ENCODE peak calls at places on chromosomes 13 and 19, in six cellular contexts. I is A673; U is aorta; S is mesenchymal stem cell; R is CD8-positive, alpha-beta memory T cell; P is Panc1. Z is an unnamed sample.

GRCh38 chr19:18502633-18503294 is 19.1 kb downstream of the ELL start:
- DNase-seq in I (no peak), U (no peak), S (no peak), R (no peak), P (no peak), Z (no peak)

GRCh38 chr19:49436381-49437017 is 4.8 kb downstream of the SLC17A7 start:
- DNase-seq in I (no peak), U (no peak), S (no peak), R (peak; percentile 54), P (no peak), Z (peak; percentile 81)

GRCh38 chr19:51761696-51762095 is 716 bp downstream of the FPR2 start:
- DNase-seq in I (no peak), U (no peak), S (no peak), R (no peak), P (no peak), Z (no peak)

GRCh38 chr19:21947775-21948174 is 63.0 kb downstream of the ZNF208 start:
- DNase-seq in I (peak; percentile 1), U (no peak), S (no peak), R (no peak), P (no peak), Z (no peak)

GRCh38 chr19:15195381-15195964 is 5.3 kb downstream of the NOTCH3 start:
- DNase-seq in I (peak; percentile 66), U (peak; percentile 95), S (peak; percentile 76), R (no peak), P (no peak), Z (peak; percentile 64)

GRCh38 chr13:112251930-112252585 is 124.1 kb upstream of the SPACA7 start:
- DNase-seq in I (no peak), U (no peak), S (no peak), R (no peak), P (no peak), Z (no peak)

GRCh38 chr13:74868044-74868443 is 613.9 kb downstream of the TBC1D4 start:
- DNase-seq in I (no peak), U (no peak), S (no peak), R (no peak), P (no peak), Z (no peak)

GRCh38 chr13:49641810-49642291 is 13.5 kb downstream of the ARL11 start:
- DNase-seq in I (no peak), U (no peak), S (peak; percentile 70), R (no peak), P (no peak), Z (no peak)

GRCh38 chr19:51096473-51097165 is 11.6 kb downstream of the CTU1 start:
- DNase-seq in I (peak; percentile 17), U (peak; percentile 65), S (no peak), R (no peak), P (no peak), Z (no peak)

GRCh38 chr19:6249296-6249695 is 30.5 kb downstream of the MLLT1 start:
- DNase-seq in I (no peak), U (peak; percentile 59), S (peak; percentile 13), R (no peak), P (no peak), Z (no peak)

GRCh38 chr19:6248856-6249255 is 30.9 kb downstream of the MLLT1 start:
- DNase-seq in I (no peak), U (no peak), S (no peak), R (no peak), P (no peak), Z (no peak)

GRCh38 chr19:6246174-6247006 is 33.4 kb downstream of the MLLT1 start:
- DNase-seq in I (no peak), U (peak; percentile 17), S (no peak), R (no peak), P (no peak), Z (no peak)

GRCh38 chr19:6248341-6248740 is 31.4 kb downstream of the MLLT1 start:
- DNase-seq in I (no peak), U (no peak), S (no peak), R (no peak), P (no peak), Z (no peak)

DNA sequence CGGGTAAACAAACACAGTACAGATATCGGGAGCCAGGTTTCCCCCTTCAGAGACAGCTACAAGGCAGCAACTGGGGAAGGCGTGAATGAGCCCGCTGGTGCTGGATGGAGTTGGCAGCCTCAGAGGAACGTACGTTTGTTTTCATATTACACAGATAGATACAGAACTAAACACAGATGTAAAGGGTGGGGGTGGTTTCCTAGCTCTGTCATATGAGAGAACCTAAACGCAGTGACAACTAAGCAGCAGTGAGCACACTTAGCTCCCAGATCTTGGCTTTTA is 32.8 kb downstream of the MLLT1 start:
- DNase-seq in I (no peak), U (peak; percentile 28), S (no peak), R (no peak), P (no peak), Z (no peak)
- H3K4me1 ChIP-seq in I (no peaks in the 10 kb centered on the region), U (no peaks in the 10 kb centered on the region), S (peaks cover 4% of the 10 kb centered on the region), R (peaks cover 21% of the 10 kb centered on the region), P (no peaks in the 10 kb centered on the region), Z (peaks cover 16% of the 10 kb centered on the region)

GRCh38 chr13:27257648-27258253 is 6.4 kb downstream of the RPL21 start:
- DNase-seq in I (no peak), U (no peak), S (no peak), R (no peak), P (no peak), Z (no peak)
- H3K4me1 ChIP-seq in I (no peaks in the 10 kb centered on the region), U (no peaks in the 10 kb centered on the region), S (peaks cover 4% of the 10 kb centered on the region), R (peaks cover 45% of the 10 kb centered on the region), P (peaks cover 66% of the 10 kb centered on the region), Z (peaks cover under 1% of the 10 kb centered on the region)

DNA sequence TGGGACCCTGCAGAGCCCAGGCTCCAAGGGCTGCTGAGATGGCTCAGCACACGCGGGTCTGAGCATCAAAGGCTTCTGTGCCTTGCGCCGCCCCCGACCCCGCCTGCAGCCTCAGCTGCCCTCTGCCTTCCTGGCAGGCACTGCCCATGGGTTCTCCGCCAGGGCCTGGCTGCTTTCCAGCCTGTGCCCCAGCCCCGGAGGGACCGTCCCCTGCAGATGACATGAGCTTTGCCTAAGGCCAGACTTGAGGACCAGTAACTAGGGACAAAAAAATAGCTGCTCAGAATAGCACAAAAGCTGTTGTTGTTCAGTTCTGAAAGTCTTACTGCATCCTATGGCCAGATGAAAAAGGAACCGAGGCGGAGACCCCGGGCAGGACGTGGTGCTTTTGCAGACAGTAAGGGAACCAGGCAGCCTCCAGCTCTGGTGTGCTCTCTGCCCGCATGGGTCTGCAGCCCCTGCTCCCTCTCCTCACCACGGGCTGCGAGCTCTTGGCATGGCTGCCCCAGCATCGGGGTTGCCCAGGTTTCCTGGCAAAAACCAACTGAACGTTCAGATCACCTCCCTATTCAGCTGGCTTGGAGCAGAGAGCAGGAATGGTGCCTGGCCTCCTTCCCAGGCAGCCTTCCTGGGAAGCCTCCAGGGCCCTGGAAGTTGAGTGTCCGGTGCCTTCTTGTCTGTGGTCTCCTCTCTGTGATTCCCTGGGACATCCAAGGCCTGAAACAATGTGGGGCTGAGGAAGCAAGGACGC is 12.5 kb upstream of the CFAP97D2 start:
- DNase-seq in I (no peak), U (peak; percentile 85), S (no peak), R (no peak), P (no peak), Z (no peak)
- H3K4me1 ChIP-seq in I (peaks cover 6% of the 10 kb centered on the region), U (no peaks in the 10 kb centered on the region), S (no peaks in the 10 kb centered on the region), R (peaks cover 66% of the 10 kb centered on the region), P (no peaks in the 10 kb centered on the region), Z (peaks cover 5% of the 10 kb centered on the region)

DNA sequence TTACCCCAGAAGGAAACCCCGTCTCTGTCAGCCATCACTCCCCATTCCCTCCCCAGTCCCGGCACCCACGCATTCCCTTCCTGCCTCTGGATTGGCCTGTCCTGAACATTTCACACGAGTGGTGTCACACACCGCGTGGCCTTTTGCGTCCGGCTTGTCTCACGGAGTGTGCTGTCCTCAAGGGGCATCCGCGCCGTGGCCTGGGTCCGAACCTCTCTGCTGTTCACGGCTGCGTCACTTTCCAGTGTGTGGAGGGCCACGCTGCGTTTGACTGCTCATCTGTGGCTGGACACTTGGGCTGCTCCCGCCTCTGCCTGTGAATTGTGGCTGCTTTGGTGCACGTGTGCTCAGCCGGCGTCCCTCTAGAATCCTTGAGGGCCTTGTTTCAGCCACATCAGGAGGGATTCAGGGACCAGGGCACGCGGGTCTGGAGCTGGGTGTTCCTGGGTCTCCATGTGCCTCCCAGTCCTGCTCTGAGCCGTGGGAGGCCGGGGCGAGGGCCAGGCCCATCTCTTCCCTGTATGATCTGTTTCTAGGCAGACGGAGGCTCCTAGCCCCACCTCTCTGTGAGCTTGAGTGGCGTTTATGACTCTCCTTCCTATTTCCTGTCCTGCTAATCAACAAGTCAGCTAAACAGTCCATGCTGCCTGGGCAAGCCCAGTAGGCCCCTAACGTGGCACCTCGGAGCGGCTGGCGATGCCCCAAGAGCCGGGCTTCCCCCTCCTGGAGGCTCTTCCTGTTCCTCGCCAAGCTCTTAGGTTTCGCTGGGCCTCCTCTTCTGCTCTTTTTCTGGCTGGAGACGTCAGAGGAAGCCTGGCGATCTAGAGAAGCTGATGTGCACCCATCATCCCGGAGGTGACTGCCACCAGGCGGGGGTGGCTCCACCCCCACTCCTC is 8.1 kb downstream of the STK11 start:
- DNase-seq in I (peak; percentile 92), U (peak; percentile 91), S (peak; percentile 90), R (peak; percentile 50), P (no peak), Z (peak; percentile 47)
- H3K4me1 ChIP-seq in I (peaks cover 49% of the 10 kb centered on the region), U (no peaks in the 10 kb centered on the region), S (peaks cover 63% of the 10 kb centered on the region), R (peaks cover 37% of the 10 kb centered on the region), P (peaks cover 59% of the 10 kb centered on the region), Z (peaks cover 22% of the 10 kb centered on the region)

DNA sequence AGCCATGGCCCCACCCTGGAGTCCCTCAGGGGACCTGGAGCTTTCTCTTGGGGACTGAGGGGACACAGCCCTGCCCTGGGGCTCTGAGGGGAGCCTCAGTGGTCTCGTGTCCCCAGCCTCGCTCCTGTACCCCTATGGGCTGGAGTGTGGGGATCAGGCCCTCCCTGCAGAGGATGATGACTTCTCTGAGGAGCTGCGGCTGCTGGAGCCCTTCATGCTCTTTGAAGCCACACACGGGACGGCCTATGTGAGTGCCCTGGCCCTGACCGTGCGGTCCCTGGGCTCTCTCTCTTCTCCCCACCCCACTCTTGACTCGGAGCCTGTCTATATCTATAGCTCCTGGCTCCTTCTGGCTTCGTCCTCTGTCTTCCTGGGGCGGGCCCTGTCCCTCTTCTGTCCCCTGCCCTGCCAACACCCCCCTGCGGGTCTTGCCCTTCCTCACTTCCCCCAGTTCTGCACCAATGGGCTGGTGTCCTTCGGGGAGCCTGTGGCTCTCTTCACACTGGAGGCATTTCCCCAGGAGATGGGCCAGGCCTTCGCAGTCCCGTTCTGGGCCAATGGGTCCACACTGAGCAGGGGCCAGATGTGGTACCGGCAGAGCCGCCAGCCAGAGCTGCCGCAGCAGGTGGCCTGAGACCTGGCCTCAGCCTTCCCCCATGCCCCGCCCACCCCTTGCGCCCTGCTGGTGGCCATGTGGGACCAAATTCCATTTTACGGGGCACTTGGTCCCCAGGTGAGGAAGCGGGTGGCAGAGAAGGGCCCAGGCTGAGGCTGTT is 33.1 kb downstream of the HPN start:
- DNase-seq in I (no peak), U (no peak), S (no peak), R (no peak), P (no peak), Z (no peak)
- H3K4me1 ChIP-seq in I (no peaks in the 10 kb centered on the region), U (no peaks in the 10 kb centered on the region), S (no peaks in the 10 kb centered on the region), R (no peaks in the 10 kb centered on the region), P (no peaks in the 10 kb centered on the region), Z (no peaks in the 10 kb centered on the region)

GRCh38 chr19:38695832-38696732 is 48.2 kb downstream of the CAPN12 start:
- DNase-seq in I (no peak), U (no peak), S (no peak), R (no peak), P (no peak), Z (no peak)
- H3K4me1 ChIP-seq in I (peaks cover 16% of the 10 kb centered on the region), U (peaks cover 3% of the 10 kb centered on the region), S (peaks cover 68% of the 10 kb centered on the region), R (peaks cover 49% of the 10 kb centered on the region), P (peaks cover 100% of the 10 kb centered on the region), Z (peaks cover 14% of the 10 kb centered on the region)

GRCh38 chr19:1943661-1944087 is 2.7 kb downstream of the CSNK1G2 start:
- DNase-seq in I (no peak), U (no peak), S (no peak), R (no peak), P (no peak), Z (no peak)
- H3K4me1 ChIP-seq in I (peaks cover 27% of the 10 kb centered on the region), U (no peaks in the 10 kb centered on the region), S (peaks cover 47% of the 10 kb centered on the region), R (peaks cover 34% of the 10 kb centered on the region), P (peaks cover 15% of the 10 kb centered on the region), Z (peaks cover 2% of the 10 kb centered on the region)